ENCODE peak calls at places on chromosomes 7 and 10, in eight cellular contexts. K, T, W, I, P, X, U and Q are unnamed samples.

GRCh38 chr7:136741941-136742340 is 126.5 kb upstream of the CHRM2 start:
- DNase-seq in K (no peak), T (no peak), W (no peak), I (no peak), P (no peak), X (no peak), U (no peak), Q (no peak)

GRCh38 chr7:100584046-100584676 is 1.8 kb downstream of the LRCH4 start:
- DNase-seq in K (no peak), T (no peak), W (no peak), I (peak), P (no peak), X (no peak), U (no peak), Q (peak)

GRCh38 chr7:41438919-41439882 is 263.7 kb downstream of the INHBA start:
- DNase-seq in K (no peak), T (no peak), W (no peak), I (no peak), P (no peak), X (no peak), U (no peak), Q (no peak)

GRCh38 chr7:69814421-69814962 is 216.2 kb downstream of the AUTS2 start:
- DNase-seq in K (peak), T (no peak), W (no peak), I (no peak), P (no peak), X (peak), U (no peak), Q (no peak)

GRCh38 chr7:55964261-55964801 is at the start of gene NIPSNAP2:
- DNase-seq in K (peak), T (peak), W (peak), I (peak), P (peak), X (peak), U (peak), Q (no peak)

GRCh38 chr7:16347461-16348192 is 73.7 kb downstream of the CRPPA start:
- DNase-seq in K (no peak), T (no peak), W (no peak), I (peak), P (no peak), X (no peak), U (no peak), Q (no peak)

GRCh38 chr7:595621-596010 is 76.0 kb upstream of the PDGFA start:
- DNase-seq in K (no peak), T (no peak), W (no peak), I (no peak), P (no peak), X (no peak), U (no peak), Q (no peak)

GRCh38 chr7:91945476-91945875 is 4.8 kb downstream of the AKAP9 start:
- DNase-seq in K (no peak), T (no peak), W (no peak), I (peak), P (no peak), X (no peak), U (no peak), Q (no peak)

GRCh38 chr7:81767883-81768282 is 2.0 kb downstream of the HGF start:
- DNase-seq in K (no peak), T (no peak), W (no peak), I (no peak), P (no peak), X (no peak), U (no peak), Q (no peak)

GRCh38 chr7:39810204-39810642 is 139.8 kb upstream of the CDK13 start:
- DNase-seq in K (no peak), T (no peak), W (no peak), I (no peak), P (no peak), X (no peak), U (no peak), Q (no peak)

GRCh38 chr10:121589553-121589952 is 8.7 kb downstream of the FGFR2 start:
- DNase-seq in K (no peak), T (no peak), W (no peak), I (no peak), P (no peak), X (no peak), U (no peak), Q (no peak)

GRCh38 chr10:113283189-113283588 is 269.7 kb upstream of the HABP2 start:
- DNase-seq in K (no peak), T (no peak), W (no peak), I (no peak), P (no peak), X (no peak), U (no peak), Q (no peak)

GRCh38 chr7:41096921-41097320 is 606.0 kb downstream of the INHBA start:
- DNase-seq in K (no peak), T (no peak), W (no peak), I (peak), P (no peak), X (no peak), U (no peak), Q (no peak)

GRCh38 chr7:106515321-106515720 is 145.6 kb downstream of the CCDC71L start:
- DNase-seq in K (no peak), T (no peak), W (no peak), I (no peak), P (no peak), X (no peak), U (no peak), Q (no peak)

GRCh38 chr7:150856303-150857275 is 4.3 kb downstream of the AOC1 start:
- DNase-seq in K (no peak), T (no peak), W (no peak), I (no peak), P (no peak), X (no peak), U (no peak), Q (no peak)

GRCh38 chr10:62726142-62726541 is 78.4 kb upstream of the ADO start:
- DNase-seq in K (no peak), T (peak), W (no peak), I (no peak), P (no peak), X (no peak), U (no peak), Q (no peak)

GRCh38 chr7:130008941-130009847 is 42.0 kb downstream of the ZC3HC1 start:
- DNase-seq in K (no peak), T (no peak), W (no peak), I (peak), P (peak), X (peak), U (no peak), Q (no peak)

GRCh38 chr10:125024496-125025234 is 82.7 kb downstream of the ZRANB1 start:
- DNase-seq in K (no peak), T (no peak), W (no peak), I (no peak), P (no peak), X (peak), U (no peak), Q (no peak)